ENCODE peak calls at places on chromosomes 12 and 14, in eight cellular contexts. One of them, this sample, is unnamed.

GRCh38 chr14:95392841-95393240 is 73.1 kb upstream of the CLMN start:
- DNase-seq in EH: no peak
- DNase-seq in CD4-positive, alpha-beta T cell: no peak
- DNase-seq in HuH-7: no peak
- DNase-seq in GDM1: no peak
- DNase-seq in neural crest cell: no peak
- DNase-seq in right lobe of liver: no peak
- DNase-seq in thoracic aorta: no peak
- DNase-seq in this sample: no peak

GRCh38 chr12:68609955-68610434 is 704 bp upstream of the RAP1B start:
- DNase-seq in EH: peak; percentile 48
- DNase-seq in CD4-positive, alpha-beta T cell: no peak
- DNase-seq in HuH-7: no peak
- DNase-seq in GDM1: no peak
- DNase-seq in neural crest cell: no peak
- DNase-seq in right lobe of liver: no peak
- DNase-seq in thoracic aorta: no peak
- DNase-seq in this sample: no peak

GRCh38 chr12:47234576-47235141 is 154.9 kb upstream of the AMIGO2 start:
- DNase-seq in EH: no peak
- DNase-seq in CD4-positive, alpha-beta T cell: no peak
- DNase-seq in HuH-7: no peak
- DNase-seq in GDM1: no peak
- DNase-seq in neural crest cell: no peak
- DNase-seq in right lobe of liver: no peak
- DNase-seq in thoracic aorta: no peak
- DNase-seq in this sample: no peak

GRCh38 chr12:41302979-41303403 is 114.9 kb downstream of the PDZRN4 start:
- DNase-seq in EH: no peak
- DNase-seq in CD4-positive, alpha-beta T cell: no peak
- DNase-seq in HuH-7: no peak
- DNase-seq in GDM1: no peak
- DNase-seq in neural crest cell: no peak
- DNase-seq in right lobe of liver: no peak
- DNase-seq in thoracic aorta: no peak
- DNase-seq in this sample: no peak

GRCh38 chr12:123055281-123055766 is 74.8 kb downstream of the ARL6IP4 start:
- DNase-seq in EH: no peak
- DNase-seq in CD4-positive, alpha-beta T cell: no peak
- DNase-seq in HuH-7: no peak
- DNase-seq in GDM1: no peak
- DNase-seq in neural crest cell: no peak
- DNase-seq in right lobe of liver: no peak
- DNase-seq in thoracic aorta: no peak
- DNase-seq in this sample: no peak

GRCh38 chr12:95316798-95317197 is 99.2 kb downstream of the VEZT start:
- DNase-seq in EH: no peak
- DNase-seq in CD4-positive, alpha-beta T cell: no peak
- DNase-seq in HuH-7: no peak
- DNase-seq in GDM1: no peak
- DNase-seq in neural crest cell: no peak
- DNase-seq in right lobe of liver: no peak
- DNase-seq in thoracic aorta: no peak
- DNase-seq in this sample: no peak

GRCh38 chr14:23365353-23366162 is 586 bp upstream of the EFS start:
- DNase-seq in EH: peak; percentile 21
- DNase-seq in CD4-positive, alpha-beta T cell: no peak
- DNase-seq in HuH-7: no peak
- DNase-seq in GDM1: no peak
- DNase-seq in neural crest cell: peak; percentile 22
- DNase-seq in right lobe of liver: no peak
- DNase-seq in thoracic aorta: no peak
- DNase-seq in this sample: peak; percentile 29

GRCh38 chr12:16603916-16604575 is 1.9 kb downstream of the LMO3 start:
- DNase-seq in EH: no peak
- DNase-seq in CD4-positive, alpha-beta T cell: no peak
- DNase-seq in HuH-7: no peak
- DNase-seq in GDM1: no peak
- DNase-seq in neural crest cell: peak; percentile 8
- DNase-seq in right lobe of liver: no peak
- DNase-seq in thoracic aorta: no peak
- DNase-seq in this sample: peak; percentile 72

GRCh38 chr12:24482882-24483604 is 465.9 kb downstream of the BCAT1 start:
- DNase-seq in EH: peak; percentile 34
- DNase-seq in CD4-positive, alpha-beta T cell: no peak
- DNase-seq in HuH-7: no peak
- DNase-seq in GDM1: no peak
- DNase-seq in neural crest cell: no peak
- DNase-seq in right lobe of liver: no peak
- DNase-seq in thoracic aorta: no peak
- DNase-seq in this sample: no peak

GRCh38 chr14:76763362-76764041 is 2.2 kb downstream of the VASH1 start:
- DNase-seq in EH: peak; percentile 13
- DNase-seq in CD4-positive, alpha-beta T cell: no peak
- DNase-seq in HuH-7: no peak
- DNase-seq in GDM1: no peak
- DNase-seq in neural crest cell: no peak
- DNase-seq in right lobe of liver: no peak
- DNase-seq in thoracic aorta: no peak
- DNase-seq in this sample: no peak

GRCh38 chr14:55077691-55078151 is 26.3 kb downstream of the MAPK1IP1L start:
- DNase-seq in EH: peak; percentile 68
- DNase-seq in CD4-positive, alpha-beta T cell: no peak
- DNase-seq in HuH-7: no peak
- DNase-seq in GDM1: no peak
- DNase-seq in neural crest cell: no peak
- DNase-seq in right lobe of liver: no peak
- DNase-seq in thoracic aorta: no peak
- DNase-seq in this sample: no peak

GRCh38 chr12:29225834-29226233 is 76.8 kb downstream of the FAR2 start:
- DNase-seq in EH: no peak
- DNase-seq in CD4-positive, alpha-beta T cell: no peak
- DNase-seq in HuH-7: no peak
- DNase-seq in GDM1: no peak
- DNase-seq in neural crest cell: no peak
- DNase-seq in right lobe of liver: no peak
- DNase-seq in thoracic aorta: no peak
- DNase-seq in this sample: no peak

GRCh38 chr12:115103884-115104883 is 420.2 kb upstream of the TBX3 start:
- DNase-seq in EH: peak; percentile 76
- DNase-seq in CD4-positive, alpha-beta T cell: no peak
- DNase-seq in HuH-7: no peak
- DNase-seq in GDM1: no peak
- DNase-seq in neural crest cell: no peak
- DNase-seq in right lobe of liver: no peak
- DNase-seq in thoracic aorta: no peak
- DNase-seq in this sample: no peak

GRCh38 chr12:110338754-110339153 is 57.7 kb downstream of the ATP2A2 start:
- DNase-seq in EH: no peak
- DNase-seq in CD4-positive, alpha-beta T cell: no peak
- DNase-seq in HuH-7: no peak
- DNase-seq in GDM1: no peak
- DNase-seq in neural crest cell: no peak
- DNase-seq in right lobe of liver: no peak
- DNase-seq in thoracic aorta: no peak
- DNase-seq in this sample: no peak

GRCh38 chr12:70736775-70737174 is 99.5 kb upstream of the PTPRB start:
- DNase-seq in EH: no peak
- DNase-seq in CD4-positive, alpha-beta T cell: no peak
- DNase-seq in HuH-7: no peak
- DNase-seq in GDM1: no peak
- DNase-seq in neural crest cell: no peak
- DNase-seq in right lobe of liver: no peak
- DNase-seq in thoracic aorta: no peak
- DNase-seq in this sample: no peak

GRCh38 chr14:75369506-75369905 is 58.3 kb upstream of the JDP2 start:
- DNase-seq in EH: no peak
- DNase-seq in CD4-positive, alpha-beta T cell: no peak
- DNase-seq in HuH-7: no peak
- DNase-seq in GDM1: no peak
- DNase-seq in neural crest cell: no peak
- DNase-seq in right lobe of liver: no peak
- DNase-seq in thoracic aorta: no peak
- DNase-seq in this sample: no peak

GRCh38 chr12:53287741-53288216 is 7.6 kb upstream of the PFDN5 start:
- DNase-seq in EH: peak; percentile 69
- DNase-seq in CD4-positive, alpha-beta T cell: peak; percentile 73
- DNase-seq in HuH-7: peak; percentile 71
- DNase-seq in GDM1: peak; percentile 22
- DNase-seq in neural crest cell: peak; percentile 56
- DNase-seq in right lobe of liver: peak; percentile 63
- DNase-seq in thoracic aorta: no peak
- DNase-seq in this sample: peak; percentile 39

GRCh38 chr14:38880643-38881567 is 222.1 kb downstream of the SEC23A start:
- DNase-seq in EH: no peak
- DNase-seq in CD4-positive, alpha-beta T cell: no peak
- DNase-seq in HuH-7: no peak
- DNase-seq in GDM1: no peak
- DNase-seq in neural crest cell: no peak
- DNase-seq in right lobe of liver: no peak
- DNase-seq in thoracic aorta: no peak
- DNase-seq in this sample: no peak

GRCh38 chr14:35695647-35696046 is 113.4 kb downstream of the RALGAPA1 start:
- DNase-seq in EH: peak; percentile 58
- DNase-seq in CD4-positive, alpha-beta T cell: no peak
- DNase-seq in HuH-7: no peak
- DNase-seq in GDM1: no peak
- DNase-seq in neural crest cell: no peak
- DNase-seq in right lobe of liver: no peak
- DNase-seq in thoracic aorta: no peak
- DNase-seq in this sample: no peak

GRCh38 chr14:82710257-82710841 is 1176.7 kb upstream of the SEL1L start:
- DNase-seq in EH: peak; percentile 8
- DNase-seq in CD4-positive, alpha-beta T cell: no peak
- DNase-seq in HuH-7: peak; percentile 45
- DNase-seq in GDM1: peak; percentile 16
- DNase-seq in neural crest cell: peak; percentile 60
- DNase-seq in right lobe of liver: peak; percentile 40
- DNase-seq in thoracic aorta: no peak
- DNase-seq in this sample: peak; percentile 56

GRCh38 chr12:41485203-41485602 is 297.1 kb downstream of the PDZRN4 start:
- DNase-seq in EH: peak; percentile 3
- DNase-seq in CD4-positive, alpha-beta T cell: no peak
- DNase-seq in HuH-7: no peak
- DNase-seq in GDM1: no peak
- DNase-seq in neural crest cell: no peak
- DNase-seq in right lobe of liver: no peak
- DNase-seq in thoracic aorta: no peak
- DNase-seq in this sample: no peak

GRCh38 chr12:5586201-5586600 is 154.3 kb downstream of the NTF3 start:
- DNase-seq in EH: peak; percentile 82
- DNase-seq in CD4-positive, alpha-beta T cell: no peak
- DNase-seq in HuH-7: no peak
- DNase-seq in GDM1: no peak
- DNase-seq in neural crest cell: no peak
- DNase-seq in right lobe of liver: no peak
- DNase-seq in thoracic aorta: no peak
- DNase-seq in this sample: no peak

GRCh38 chr14:92556255-92556741 is 42.7 kb downstream of the RIN3 start:
- DNase-seq in EH: no peak
- DNase-seq in CD4-positive, alpha-beta T cell: no peak
- DNase-seq in HuH-7: no peak
- DNase-seq in GDM1: no peak
- DNase-seq in neural crest cell: no peak
- DNase-seq in right lobe of liver: no peak
- DNase-seq in thoracic aorta: no peak
- DNase-seq in this sample: no peak